ENCODE peak calls at places on chromosomes 2 and 18, in seven cellular contexts. H is hypothalamus; L is CD4-positive, alpha-beta T cell; S is anterior cingulate cortex; B is uterus; Q is EL; D is hepatocyte. Z is an unnamed sample.

GRCh38 chr18:10400534-10400933 is 53.9 kb upstream of the APCDD1 start:
- DNase-seq in Q (no peak), H (no peak), S (no peak), L (no peak), B (no peak), D (no peak), Z (no peak)

GRCh38 chr2:110876167-110876999 is 144.0 kb downstream of the ACOXL start:
- DNase-seq in L (no peak), Q (no peak), B (no peak), H (no peak), D (no peak), S (no peak), Z (no peak)

GRCh38 chr18:72700961-72701710 is 157.0 kb upstream of the CBLN2 start:
- DNase-seq in S (no peak), D (peak), L (no peak), Q (no peak), H (no peak), B (no peak), Z (peak)

GRCh38 chr2:132568679-132569078 is 101.3 kb downstream of the LYPD1 start:
- DNase-seq in L (no peak), S (no peak), Q (no peak), H (no peak), D (no peak), B (no peak), Z (no peak)

GRCh38 chr18:67864677-67865340 is 348.3 kb upstream of the DSEL start:
- DNase-seq in L (no peak), B (no peak), S (no peak), H (no peak), Q (peak), D (no peak), Z (no peak)

GRCh38 chr2:240432820-240433801 is 2.4 kb upstream of the GPC1 start:
- DNase-seq in B (peak), D (no peak), S (no peak), L (no peak), H (no peak), Q (no peak), Z (no peak)

GRCh38 chr2:25197336-25198208 is 29.2 kb upstream of the POMC start:
- DNase-seq in B (no peak), L (no peak), Q (peak), S (no peak), H (no peak), D (peak), Z (no peak)

GRCh38 chr2:128412181-128412871 is 93.7 kb upstream of the HS6ST1 start:
- DNase-seq in L (no peak), B (no peak), Q (no peak), H (no peak), S (no peak), D (no peak), Z (no peak)

GRCh38 chr2:23532311-23533013 is 147.5 kb downstream of the KLHL29 start:
- DNase-seq in B (peak), H (no peak), Q (no peak), D (peak), S (no peak), L (peak), Z (no peak)

Z was measured in RWPE1.